ENCODE peak calls at places on chromosomes 1 and 21, in five cellular contexts. One of them, this sample, is unnamed.

GRCh38 chr1:87150143-87150542 is 178.5 kb upstream of the LMO4 start:
- DNase-seq in H9: no peak
- DNase-seq in NCI-H2107: no peak
- DNase-seq in stimulated activated CD8-positive, alpha-beta memory T cell treated with anti-CD3 and anti-CD28 coated beads, Interleukin-15, amount 100 ng/mL, for 4 hours: no peak
- DNase-seq in amygdala: no peak
- DNase-seq in this sample: no peak

GRCh38 chr1:14826172-14826636 is 227.7 kb downstream of the KAZN start:
- DNase-seq in H9: no peak
- DNase-seq in NCI-H2107: no peak
- DNase-seq in stimulated activated CD8-positive, alpha-beta memory T cell treated with anti-CD3 and anti-CD28 coated beads, Interleukin-15, amount 100 ng/mL, for 4 hours: no peak
- DNase-seq in amygdala: peak
- DNase-seq in this sample: no peak

GRCh38 chr1:193322218-193322617 is 135.8 kb upstream of the B3GALT2 start:
- DNase-seq in H9: no peak
- DNase-seq in NCI-H2107: no peak
- DNase-seq in stimulated activated CD8-positive, alpha-beta memory T cell treated with anti-CD3 and anti-CD28 coated beads, Interleukin-15, amount 100 ng/mL, for 4 hours: no peak
- DNase-seq in amygdala: no peak
- DNase-seq in this sample: no peak

GRCh38 chr1:67575861-67576260 is 109.1 kb upstream of the GADD45A start:
- DNase-seq in H9: no peak
- DNase-seq in NCI-H2107: no peak
- DNase-seq in stimulated activated CD8-positive, alpha-beta memory T cell treated with anti-CD3 and anti-CD28 coated beads, Interleukin-15, amount 100 ng/mL, for 4 hours: no peak
- DNase-seq in amygdala: no peak
- DNase-seq in this sample: no peak

GRCh38 chr1:47562799-47563198 is 125.0 kb downstream of the FOXD2 start:
- DNase-seq in H9: no peak
- DNase-seq in NCI-H2107: no peak
- DNase-seq in stimulated activated CD8-positive, alpha-beta memory T cell treated with anti-CD3 and anti-CD28 coated beads, Interleukin-15, amount 100 ng/mL, for 4 hours: no peak
- DNase-seq in amygdala: no peak
- DNase-seq in this sample: no peak

GRCh38 chr1:18583326-18583941 is 47.2 kb upstream of the PAX7 start:
- DNase-seq in H9: no peak
- DNase-seq in NCI-H2107: no peak
- DNase-seq in stimulated activated CD8-positive, alpha-beta memory T cell treated with anti-CD3 and anti-CD28 coated beads, Interleukin-15, amount 100 ng/mL, for 4 hours: no peak
- DNase-seq in amygdala: no peak
- DNase-seq in this sample: no peak

GRCh38 chr1:207815913-207816312 is 64.1 kb downstream of the CD46 start:
- DNase-seq in H9: no peak
- DNase-seq in NCI-H2107: no peak
- DNase-seq in stimulated activated CD8-positive, alpha-beta memory T cell treated with anti-CD3 and anti-CD28 coated beads, Interleukin-15, amount 100 ng/mL, for 4 hours: no peak
- DNase-seq in amygdala: no peak
- DNase-seq in this sample: no peak

GRCh38 chr21:31665397-31665796 is 5.9 kb downstream of the SOD1 start:
- DNase-seq in H9: peak
- DNase-seq in NCI-H2107: no peak
- DNase-seq in stimulated activated CD8-positive, alpha-beta memory T cell treated with anti-CD3 and anti-CD28 coated beads, Interleukin-15, amount 100 ng/mL, for 4 hours: no peak
- DNase-seq in amygdala: peak
- DNase-seq in this sample: peak

GRCh38 chr1:159800177-159800935 is 1.8 kb upstream of the FCRL6 start:
- DNase-seq in H9: no peak
- DNase-seq in NCI-H2107: peak
- DNase-seq in stimulated activated CD8-positive, alpha-beta memory T cell treated with anti-CD3 and anti-CD28 coated beads, Interleukin-15, amount 100 ng/mL, for 4 hours: peak
- DNase-seq in amygdala: no peak
- DNase-seq in this sample: no peak

GRCh38 chr1:230421485-230421884 is 4.6 kb downstream of the PGBD5 start:
- DNase-seq in H9: no peak
- DNase-seq in NCI-H2107: no peak
- DNase-seq in stimulated activated CD8-positive, alpha-beta memory T cell treated with anti-CD3 and anti-CD28 coated beads, Interleukin-15, amount 100 ng/mL, for 4 hours: no peak
- DNase-seq in amygdala: no peak
- DNase-seq in this sample: no peak

This sample was measured in hippocampal formation.